ENCODE peak calls at places on chromosomes 7 and 10, in four cellular contexts. W is spleen, G is lower lobe of right lung, O is PC-3. N is an unnamed sample.

GRCh38 chr7:8217200-8218068 is 44.5 kb downstream of the ICA1 start:
- DNase-seq in W (no peak), G (no peak), O (peak; percentile 80), N (no peak)

GRCh38 chr7:78434281-78434680 is 635.7 kb downstream of the PHTF2 start:
- DNase-seq in W (no peak), G (no peak), O (no peak), N (no peak)

GRCh38 chr7:116510795-116511194 is 11.3 kb downstream of the CAV2 start:
- DNase-seq in W (no peak), G (no peak), O (no peak), N (no peak)

GRCh38 chr10:35913628-35914027 is 271.5 kb upstream of the FZD8 start:
- DNase-seq in W (no peak), G (no peak), O (peak; percentile 99), N (no peak)

GRCh38 chr10:51862149-51862548 is 162.8 kb upstream of the CSTF2T start:
- DNase-seq in W (no peak), G (no peak), O (no peak), N (no peak)

GRCh38 chr7:44276571-44277101 is 48.8 kb downstream of the CAMK2B start:
- DNase-seq in W (peak; percentile 69), G (peak; percentile 28), O (no peak), N (peak; percentile 41)

GRCh38 chr10:102669206-102670064 is 25.2 kb downstream of the TRIM8 start:
- DNase-seq in W (no peak), G (peak; percentile 83), O (peak; percentile 65), N (no peak)

GRCh38 chr10:128149267-128149666 is 23.0 kb upstream of the MKI67 start:
- DNase-seq in W (peak; percentile 79), G (no peak), O (no peak), N (no peak)

GRCh38 chr10:92079003-92079402 is 155.4 kb downstream of the BTAF1 start:
- DNase-seq in W (no peak), G (no peak), O (no peak), N (no peak)

GRCh38 chr10:92082583-92083280 is 159.2 kb downstream of the BTAF1 start:
- DNase-seq in W (no peak), G (no peak), O (no peak), N (no peak)

GRCh38 chr10:92081641-92082040 is 158.1 kb downstream of the BTAF1 start:
- DNase-seq in W (no peak), G (no peak), O (no peak), N (no peak)

GRCh38 chr10:92076722-92077121 is 153.2 kb downstream of the BTAF1 start:
- DNase-seq in W (no peak), G (no peak), O (peak; percentile 49), N (no peak)

DNA sequence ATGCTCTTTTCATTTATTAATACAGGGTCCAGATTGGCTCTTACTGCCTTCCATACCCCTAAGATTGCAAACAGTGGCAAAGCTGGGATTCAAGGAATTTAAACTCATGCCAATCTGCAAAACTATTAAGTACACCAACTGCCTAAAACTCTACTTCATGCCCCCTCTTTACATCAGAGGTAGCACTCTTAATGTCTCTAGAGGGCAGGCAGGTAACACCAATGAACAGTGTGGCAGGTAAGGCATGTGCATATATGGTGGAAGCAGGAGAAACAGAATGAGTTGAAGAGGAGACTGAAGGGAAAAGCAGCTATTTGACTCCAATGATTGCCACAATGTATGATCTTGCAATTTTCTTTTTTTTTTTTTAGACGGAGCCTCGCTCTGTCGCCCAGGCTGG is 156.7 kb downstream of the BTAF1 start:
- DNase-seq in W (no peak), G (no peak), O (peak; percentile 12), N (no peak)
- TF ChIP-seq CTCF in W (no peak), G (no peak), O (peak; percentile 24), N (peak; percentile 6)

GRCh38 chr10:77922551-77923179 is 3.9 kb downstream of the DLG5 start:
- DNase-seq in W (no peak), G (no peak), O (peak; percentile 87), N (no peak)

GRCh38 chr10:77925410-77925794 is 1.2 kb downstream of the DLG5 start:
- DNase-seq in W (no peak), G (no peak), O (peak; percentile 80), N (no peak)

GRCh38 chr10:77927343-77928256 is 1.0 kb upstream of the DLG5 start:
- DNase-seq in W (no peak), G (no peak), O (peak; percentile 44), N (no peak)

GRCh38 chr10:77925795-77926565 is 575 bp downstream of the DLG5 start:
- DNase-seq in W (peak; percentile 80), G (peak; percentile 72), O (peak; percentile 85), N (no peak)

GRCh38 chr10:77926566-77927342 is at the start of gene DLG5:
- DNase-seq in W (peak; percentile 79), G (peak; percentile 74), O (peak; percentile 89), N (no peak)
- H3K27ac ChIP-seq in W (peak within 1 kb of the TSS; percentile 32), G (peak within 1 kb of the TSS; percentile 65), O (no peak within 1 kb of the TSS), N (peak within 1 kb of the TSS; percentile 72)

DNA sequence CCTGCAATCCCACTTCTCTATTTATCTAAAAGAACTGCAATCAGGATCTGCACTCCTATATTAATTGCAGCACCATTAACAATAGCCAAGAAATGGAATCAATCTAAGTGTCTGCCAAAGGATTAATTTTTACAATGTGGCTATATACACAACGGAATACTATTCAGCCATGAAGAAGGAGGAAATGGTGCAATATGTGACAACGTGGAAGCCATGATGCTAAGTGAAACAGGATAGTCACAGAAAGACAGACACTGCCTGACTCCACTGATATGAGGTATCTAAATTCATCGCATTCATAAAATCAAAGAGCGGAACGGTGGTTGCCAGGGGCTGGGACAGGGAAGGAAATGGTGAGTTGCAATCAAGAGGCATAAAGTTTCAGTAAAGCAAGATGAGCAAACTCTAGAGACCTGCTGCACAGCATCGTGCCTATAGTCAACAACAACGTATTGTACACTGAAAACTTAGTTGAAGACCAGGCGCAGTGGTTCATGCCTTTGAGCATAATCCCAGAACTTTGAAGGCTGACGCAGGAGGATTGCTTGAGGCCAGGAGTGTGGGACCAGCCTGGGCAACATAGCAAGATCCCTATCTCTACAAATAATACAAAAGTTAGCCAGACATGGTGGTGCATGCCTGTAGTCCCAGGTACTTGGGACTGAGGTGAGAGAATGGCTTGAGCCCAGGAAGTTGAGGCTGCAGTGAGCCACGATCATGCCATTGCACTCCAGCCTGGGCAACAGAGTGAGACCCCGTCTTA is 76.3 kb downstream of the FGFR2 start:
- DNase-seq in W (no peak), G (no peak), O (no peak), N (no peak)
- H3K36me3 ChIP-seq in W (no peaks in the 10 kb centered on the region), G (no peaks in the 10 kb centered on the region), O (no peaks in the 10 kb centered on the region), N (no peaks in the 10 kb centered on the region)

GRCh38 chr10:71321386-71321785 is 2.3 kb downstream of the SLC29A3 start:
- DNase-seq in W (no peak), G (no peak), O (no peak), N (no peak)

GRCh38 chr10:71319042-71319799 is at the start of gene SLC29A3:
- DNase-seq in W (peak; percentile 95), G (peak; percentile 87), O (peak; percentile 79), N (no peak)

GRCh38 chr10:71320592-71320991 is 1.5 kb downstream of the SLC29A3 start:
- DNase-seq in W (no peak), G (no peak), O (no peak), N (no peak)

GRCh38 chr10:71316786-71317160 is 2.3 kb upstream of the SLC29A3 start:
- DNase-seq in W (no peak), G (no peak), O (no peak), N (no peak)

GRCh38 chr10:71319800-71320392 is 837 bp downstream of the SLC29A3 start:
- DNase-seq in W (no peak), G (no peak), O (no peak), N (no peak)
- TF ChIP-seq CTCF in W (no peak), G (no peak), O (no peak), N (peak; percentile 27)

GRCh38 chr7:141584935-141585334 is 33.7 kb downstream of the AGK start:
- DNase-seq in W (no peak), G (no peak), O (no peak), N (no peak)

GRCh38 chr7:141586878-141587277 is 35.7 kb downstream of the AGK start:
- DNase-seq in W (no peak), G (no peak), O (no peak), N (no peak)

GRCh38 chr7:141588912-141589311 is 37.7 kb downstream of the AGK start:
- DNase-seq in W (no peak), G (no peak), O (no peak), N (no peak)

GRCh38 chr7:141587304-141587703 is 36.1 kb downstream of the AGK start:
- DNase-seq in W (no peak), G (no peak), O (no peak), N (no peak)

GRCh38 chr7:141585592-141586510 is 34.6 kb downstream of the AGK start:
- DNase-seq in W (no peak), G (no peak), O (peak; percentile 59), N (no peak)
- H3K27ac ChIP-seq in W (no peak overlapping the region), G (no peak overlapping the region), O (peak overlapping the region; percentile 12), N (peak overlapping the region; percentile 86)

GRCh38 chr10:122492006-122492405 is 30.7 kb downstream of the HTRA1 start:
- DNase-seq in W (no peak), G (peak; percentile 29), O (no peak), N (peak; percentile 11)

GRCh38 chr10:122494833-122495232 is 33.5 kb downstream of the HTRA1 start:
- DNase-seq in W (no peak), G (peak; percentile 41), O (peak; percentile 83), N (peak; percentile 96)

GRCh38 chr10:122494173-122494820 is 32.9 kb downstream of the HTRA1 start:
- DNase-seq in W (no peak), G (peak; percentile 29), O (peak; percentile 37), N (peak; percentile 42)

GRCh38 chr10:122492955-122493597 is 31.7 kb downstream of the HTRA1 start:
- DNase-seq in W (no peak), G (peak; percentile 32), O (no peak), N (peak; percentile 19)

GRCh38 chr10:122493761-122494160 is 32.4 kb downstream of the HTRA1 start:
- DNase-seq in W (no peak), G (peak; percentile 14), O (no peak), N (peak; percentile 19)
- H3K36me3 ChIP-seq in W (no peaks in the 10 kb centered on the region), G (peaks cover 3% of the 10 kb centered on the region), O (no peaks in the 10 kb centered on the region), N (peaks cover 38% of the 10 kb centered on the region)